ENCODE peak calls at places on chromosomes 5 and 9, in four cellular contexts. W is vagina; O is CD8-positive, alpha-beta T cell; G is CD4-positive, CD25-positive, alpha-beta regulatory T cell. S is an unnamed sample.
A peak's percentile ranks its signal among the peaks of the same experiment; 100 is the strongest.

GRCh38 chr5:170467000-170467707 is 36.7 kb upstream of the KCNIP1 start:
- DNase-seq in G (no peak), O (no peak), W (no peak), S (no peak)

GRCh38 chr9:114225534-114226288 is 70.4 kb downstream of the COL27A1 start:
- DNase-seq in O (no peak), G (no peak), W (no peak), S (no peak)

GRCh38 chr5:56588636-56589485 is 226.5 kb upstream of the MAP3K1 start:
- DNase-seq in O (peak; percentile 41), G (peak; percentile 59), W (no peak), S (peak; percentile 54)

GRCh38 chr5:174504266-174504726 is 220.1 kb upstream of the MSX2 start:
- DNase-seq in O (no peak), G (no peak), W (no peak), S (no peak)

GRCh38 chr5:33363537-33363936 is 77.2 kb upstream of the TARS1 start:
- DNase-seq in O (no peak), G (no peak), W (no peak), S (no peak)

GRCh38 chr9:83669067-83669466 is 38.7 kb downstream of the UBQLN1 start:
- DNase-seq in O (no peak), G (no peak), W (no peak), S (no peak)

GRCh38 chr5:149320791-149321330 is 24.4 kb upstream of the GRPEL2 start:
- DNase-seq in G (no peak), W (no peak), O (no peak), S (no peak)

GRCh38 chr5:138274189-138274853 is at the start of gene GFRA3:
- DNase-seq in G (no peak), W (no peak), O (no peak), S (no peak)

GRCh38 chr5:66498791-66499207 is 97.4 kb upstream of the MAST4 start:
- DNase-seq in G (no peak), W (no peak), O (no peak), S (no peak)

GRCh38 chr5:142680605-142681259 is 5.2 kb downstream of the FGF1 start:
- DNase-seq in G (no peak), W (no peak), O (no peak), S (no peak)

GRCh38 chr5:159017787-159018186 is 81.9 kb downstream of the EBF1 start:
- DNase-seq in G (no peak), W (no peak), O (no peak), S (no peak)

GRCh38 chr5:109844695-109845094 is 155.0 kb downstream of the MAN2A1 start:
- DNase-seq in G (no peak), O (no peak), W (no peak), S (no peak)

GRCh38 chr9:87725356-87725899 is 491 bp upstream of the CTSL start:
- DNase-seq in W (no peak), O (no peak), G (no peak), S (no peak)

GRCh38 chr5:108003178-108003577 is 332.4 kb upstream of the EFNA5 start:
- DNase-seq in O (no peak), W (no peak), G (no peak), S (no peak)

GRCh38 chr5:126600631-126601511 is at the start of gene PHAX:
- DNase-seq in W (no peak), G (peak; percentile 51), O (peak; percentile 68), S (peak; percentile 72)

GRCh38 chr9:99296375-99296951 is 74.4 kb downstream of the SEC61B start:
- DNase-seq in O (peak; percentile 4), W (no peak), G (no peak), S (peak; percentile 51)

GRCh38 chr9:95383845-95384244 is 66.3 kb upstream of the FANCC start:
- DNase-seq in O (no peak), W (no peak), G (no peak), S (no peak)

GRCh38 chr5:142924135-142924883 is 154.1 kb downstream of the ARHGAP26 start:
- DNase-seq in O (no peak), W (no peak), G (no peak), S (no peak)

GRCh38 chr5:95723632-95724369 is 7.3 kb upstream of the RHOBTB3 start:
- DNase-seq in G (no peak), W (no peak), O (no peak), S (no peak)

GRCh38 chr5:147055850-147056523 is 177.4 kb upstream of the PPP2R2B start:
- DNase-seq in G (no peak), O (no peak), W (no peak), S (no peak)

GRCh38 chr9:137000177-137000930 is 4.0 kb upstream of the CLIC3 start:
- DNase-seq in W (no peak), G (no peak), O (no peak), S (no peak)

GRCh38 chr9:131470581-131470991 is 32.1 kb upstream of the POMT1 start:
- DNase-seq in W (no peak), G (no peak), O (no peak), S (no peak)

GRCh38 chr5:25754895-25755294 is 1110.1 kb upstream of the CDH10 start:
- DNase-seq in G (no peak), W (no peak), O (no peak), S (no peak)

GRCh38 chr9:136122425-136123383 is 4.0 kb upstream of the TMEM250 start:
- DNase-seq in O (peak; percentile 72), W (no peak), G (peak; percentile 64), S (peak; percentile 82)

GRCh38 chr5:159448-160172 is 31.7 kb upstream of the LRRC14B start:
- DNase-seq in G (no peak), W (no peak), O (no peak), S (no peak)

GRCh38 chr5:127564002-127564769 is 46.7 kb downstream of the PRRC1 start:
- DNase-seq in G (peak; percentile 25), W (no peak), O (peak; percentile 12), S (peak; percentile 32)

GRCh38 chr9:105171589-105171988 is 72.9 kb upstream of the SLC44A1 start:
- DNase-seq in W (no peak), O (no peak), G (no peak), S (no peak)

GRCh38 chr5:88503065-88503394 is 234.4 kb upstream of the TMEM161B start:
- DNase-seq in O (no peak), W (no peak), G (no peak), S (no peak)

GRCh38 chr5:62385816-62386400 is 17.8 kb downstream of the DIMT1 start:
- DNase-seq in G (no peak), O (no peak), W (no peak), S (no peak)

DNA sequence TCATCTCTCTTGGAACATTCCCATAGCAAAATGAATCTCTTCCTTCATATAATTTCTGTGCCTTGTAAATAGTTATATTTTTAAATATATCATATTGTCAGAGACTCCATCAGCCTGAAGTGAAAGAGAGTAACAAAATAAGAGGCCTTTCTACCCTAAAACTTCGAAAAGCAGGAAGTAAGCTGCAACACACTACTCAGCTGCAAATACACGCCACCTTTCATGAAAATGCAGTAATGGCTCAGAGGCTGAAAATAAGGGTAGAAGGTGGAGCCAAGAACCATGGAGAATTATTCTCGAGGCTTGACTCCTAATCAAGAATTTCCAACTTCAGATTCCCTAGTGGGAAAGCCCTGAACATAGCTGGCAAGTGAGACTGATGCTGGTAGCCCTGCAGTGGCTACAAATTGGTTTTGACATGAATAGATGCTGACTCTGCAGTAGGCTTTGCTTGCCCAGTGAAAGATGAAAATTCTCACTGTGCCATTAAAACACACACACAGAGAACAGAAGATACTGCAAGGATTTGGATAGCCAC is 30.2 kb upstream of the PTGER4 start:
- DNase-seq in W (no peak), O (no peak), G (no peak), S (peak; percentile 56)
- H3K4me1 ChIP-seq in W (no peaks in the 10 kb centered on the region), O (peaks cover 42% of the 10 kb centered on the region), G (peaks cover 37% of the 10 kb centered on the region), S (peaks cover 43% of the 10 kb centered on the region)

GRCh38 chr5:156597276-156597675 is 252.8 kb upstream of the PPP1R2B start:
- DNase-seq in O (no peak), W (no peak), G (no peak), S (no peak)

GRCh38 chr5:156593546-156593945 is 256.5 kb upstream of the PPP1R2B start:
- DNase-seq in O (no peak), G (no peak), W (no peak), S (no peak)

GRCh38 chr5:156589859-156590216 is 260.3 kb upstream of the PPP1R2B start:
- DNase-seq in W (no peak), O (no peak), G (no peak), S (no peak)

GRCh38 chr5:156594406-156594805 is 255.7 kb upstream of the PPP1R2B start:
- DNase-seq in O (no peak), G (no peak), W (no peak), S (no peak)

DNA sequence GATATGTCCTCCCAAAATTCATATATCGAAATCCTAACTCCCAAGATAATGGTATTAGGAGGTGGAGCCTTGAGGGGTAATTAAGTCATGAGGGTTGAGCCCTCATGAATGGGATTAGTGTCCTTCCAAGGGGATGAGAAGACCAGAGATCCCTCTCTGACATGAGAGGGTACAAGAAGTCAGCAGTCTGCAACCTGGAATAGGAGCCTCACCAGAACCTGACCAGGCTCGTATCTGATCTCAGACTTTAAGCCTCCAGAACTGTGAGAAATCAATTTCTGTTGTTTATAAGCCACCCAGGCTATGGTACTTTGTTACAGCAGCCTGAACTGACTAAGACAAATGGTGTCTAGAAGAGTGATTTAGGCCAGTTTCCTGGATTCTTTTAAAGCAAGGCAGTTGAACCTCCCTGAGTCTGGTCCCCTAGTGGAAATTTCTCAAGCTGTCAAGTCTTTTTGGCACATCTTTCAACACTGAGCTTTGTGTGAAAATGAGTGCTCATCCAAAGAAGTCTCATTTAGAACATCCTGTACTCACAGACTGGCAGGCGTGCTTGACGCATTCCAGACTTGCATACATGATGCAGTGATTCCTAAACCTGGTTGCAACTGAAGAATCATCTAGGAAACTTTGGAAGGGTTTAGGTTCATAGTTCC is 254.8 kb upstream of the PPP1R2B start:
- DNase-seq in O (no peak), W (no peak), G (no peak), S (no peak)
- H3K27ac ChIP-seq in O (no peak overlapping the region), W (no peak overlapping the region), G (no peak overlapping the region), S (no peak overlapping the region)

GRCh38 chr5:1162276-1162675 is 39.1 kb upstream of the SLC6A19 start:
- DNase-seq in O (no peak), W (no peak), G (no peak), S (no peak)

GRCh38 chr5:1163879-1164278 is 37.5 kb upstream of the SLC6A19 start:
- DNase-seq in G (no peak), W (no peak), O (no peak), S (no peak)

GRCh38 chr5:1161832-1162229 is 39.6 kb upstream of the SLC6A19 start:
- DNase-seq in O (no peak), W (no peak), G (no peak), S (no peak)

GRCh38 chr5:1162729-1163128 is 38.7 kb upstream of the SLC6A19 start:
- DNase-seq in G (no peak), O (no peak), W (no peak), S (no peak)

DNA sequence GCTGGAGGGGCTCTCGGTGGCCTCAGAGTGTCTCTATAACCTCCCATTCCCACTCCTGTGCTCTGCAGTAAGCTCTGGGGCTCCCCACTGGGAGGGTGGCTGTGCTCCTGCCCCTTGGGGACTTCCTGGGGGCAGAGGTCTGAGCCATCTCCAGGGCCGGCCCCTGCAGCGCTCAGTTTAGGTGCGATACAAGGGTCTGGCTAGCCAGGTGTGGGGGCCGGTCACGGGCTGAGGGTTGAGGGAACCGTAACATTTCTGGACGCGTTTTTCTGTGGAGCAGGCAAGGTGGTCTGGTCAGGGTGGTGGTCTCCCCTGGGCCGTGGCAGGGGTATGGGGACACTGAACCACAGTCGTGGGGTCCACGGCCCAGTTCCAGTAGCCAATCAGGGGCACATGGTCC is 38.0 kb upstream of the SLC6A19 start:
- DNase-seq in O (no peak), W (no peak), G (no peak), S (no peak)
- H3K4me1 ChIP-seq in O (peaks cover 7% of the 10 kb centered on the region), W (peaks cover 8% of the 10 kb centered on the region), G (peaks cover 7% of the 10 kb centered on the region), S (no peaks in the 10 kb centered on the region)

GRCh38 chr5:169160405-169160901 is 140.5 kb downstream of the SLIT3 start:
- DNase-seq in W (no peak), O (no peak), G (no peak), S (no peak)
- H3K27ac ChIP-seq in W (peak overlapping the region; percentile 31), O (no peak overlapping the region), G (no peak overlapping the region), S (no peak overlapping the region)

GRCh38 chr9:34985311-34985899 is 4.1 kb upstream of the DNAJB5 start:
- DNase-seq in O (peak; percentile 29), G (peak; percentile 45), W (no peak), S (peak; percentile 16)
- H3K4me1 ChIP-seq in O (peaks cover 66% of the 10 kb centered on the region), G (peaks cover 48% of the 10 kb centered on the region), W (peaks cover 12% of the 10 kb centered on the region), S (peaks cover 63% of the 10 kb centered on the region)

S was measured in naive thymus-derived CD4-positive, alpha-beta T cell.